ENCODE peak calls at places on chromosome 9, in ten cellular contexts. L, K, C, I, W, Q, J, S, M and O are unnamed samples.

GRCh38 chr9:132998861-132999635 is 20.6 kb downstream of the GFI1B start:
- DNase-seq in L (no peak), K (no peak), C (no peak), I (no peak), W (no peak), Q (no peak), J (no peak), S (no peak), M (no peak), O (no peak)

GRCh38 chr9:129617167-129617566 is 3.7 kb downstream of the C9orf50 start:
- DNase-seq in L (no peak), K (peak), C (peak), I (no peak), W (no peak), Q (peak), J (no peak), S (peak), M (peak), O (peak)

GRCh38 chr9:13450723-13451122 is 171.2 kb upstream of the MPDZ start:
- DNase-seq in L (no peak), K (no peak), C (no peak), I (no peak), W (no peak), Q (no peak), J (no peak), S (peak), M (no peak), O (no peak)

GRCh38 chr9:38082456-38083287 is 13.6 kb upstream of the SHB start:
- DNase-seq in L (no peak), K (no peak), C (no peak), I (no peak), W (no peak), Q (no peak), J (no peak), S (no peak), M (no peak), O (no peak)

GRCh38 chr9:98214811-98215210 is 22.4 kb upstream of the CORO2A start:
- DNase-seq in L (no peak), K (no peak), C (no peak), I (no peak), W (no peak), Q (no peak), J (no peak), S (no peak), M (no peak), O (no peak)

GRCh38 chr9:93960221-93960970 is 5.2 kb upstream of the BARX1 start:
- DNase-seq in L (peak), K (no peak), C (peak), I (no peak), W (no peak), Q (no peak), J (no peak), S (no peak), M (no peak), O (no peak)

GRCh38 chr9:131618071-131618479 is 72.8 kb downstream of the PRRT1B start:
- DNase-seq in L (no peak), K (no peak), C (no peak), I (peak), W (peak), Q (no peak), J (peak), S (peak), M (peak), O (no peak)

GRCh38 chr9:21927752-21928151 is 66.4 kb downstream of the CDKN2A start:
- DNase-seq in L (no peak), K (no peak), C (no peak), I (no peak), W (no peak), Q (no peak), J (no peak), S (no peak), M (no peak), O (no peak)

GRCh38 chr9:114091711-114092110 is 7.4 kb downstream of the KIF12 start:
- DNase-seq in L (no peak), K (no peak), C (no peak), I (no peak), W (no peak), Q (no peak), J (peak), S (no peak), M (no peak), O (no peak)

GRCh38 chr9:31715250-31715649 is 669.2 kb upstream of the ACO1 start:
- DNase-seq in L (no peak), K (no peak), C (no peak), I (no peak), W (no peak), Q (no peak), J (no peak), S (no peak), M (no peak), O (peak)

GRCh38 chr9:130535818-130536521 is 43.4 kb upstream of the FUBP3 start:
- DNase-seq in L (no peak), K (peak), C (peak), I (no peak), W (peak), Q (no peak), J (no peak), S (peak), M (peak), O (peak)

GRCh38 chr9:127987103-127987614 is 6.4 kb upstream of the EEIG1 start:
- DNase-seq in L (no peak), K (peak), C (no peak), I (peak), W (peak), Q (no peak), J (peak), S (peak), M (peak), O (no peak)

GRCh38 chr9:136741885-136742568 is 713 bp downstream of the LCN10 start:
- DNase-seq in L (no peak), K (no peak), C (no peak), I (no peak), W (no peak), Q (no peak), J (no peak), S (no peak), M (no peak), O (no peak)

GRCh38 chr9:107131108-107131799 is 151.8 kb upstream of the RAD23B start:
- DNase-seq in L (no peak), K (no peak), C (no peak), I (no peak), W (no peak), Q (no peak), J (no peak), S (no peak), M (peak), O (no peak)

GRCh38 chr9:6414291-6414690 is 1.3 kb downstream of the UHRF2 start:
- DNase-seq in L (no peak), K (peak), C (no peak), I (no peak), W (no peak), Q (peak), J (no peak), S (peak), M (peak), O (peak)

GRCh38 chr9:132404228-132404881 is 2.3 kb downstream of the TTF1 start:
- DNase-seq in L (no peak), K (peak), C (no peak), I (no peak), W (no peak), Q (peak), J (no peak), S (peak), M (no peak), O (no peak)

GRCh38 chr9:4666042-4666699 is at the start of gene SPATA6L:
- DNase-seq in L (peak), K (peak), C (peak), I (peak), W (peak), Q (no peak), J (peak), S (peak), M (peak), O (peak)

GRCh38 chr9:36543916-36544315 is 28.8 kb upstream of the MELK start:
- DNase-seq in L (no peak), K (peak), C (no peak), I (peak), W (no peak), Q (no peak), J (no peak), S (no peak), M (peak), O (no peak)

GRCh38 chr9:127991017-127991756 is 10.4 kb upstream of the EEIG1 start:
- DNase-seq in L (no peak), K (no peak), C (no peak), I (no peak), W (no peak), Q (no peak), J (peak), S (no peak), M (peak), O (no peak)

GRCh38 chr9:4099961-4100360 is 199.9 kb downstream of the GLIS3 start:
- DNase-seq in L (no peak), K (peak), C (no peak), I (no peak), W (no peak), Q (no peak), J (no peak), S (peak), M (no peak), O (peak)

GRCh38 chr9:2677927-2678889 is 39.1 kb upstream of the KCNV2 start:
- DNase-seq in L (no peak), K (no peak), C (no peak), I (no peak), W (no peak), Q (no peak), J (no peak), S (no peak), M (peak), O (no peak)

GRCh38 chr9:95341262-95342011 is 23.9 kb upstream of the FANCC start:
- DNase-seq in L (no peak), K (peak), C (peak), I (no peak), W (no peak), Q (no peak), J (no peak), S (peak), M (peak), O (peak)

GRCh38 chr9:132090771-132091170 is 11.1 kb upstream of the MED27 start:
- DNase-seq in L (no peak), K (peak), C (no peak), I (no peak), W (no peak), Q (no peak), J (no peak), S (peak), M (peak), O (no peak)

GRCh38 chr9:87141124-87141523 is 193.8 kb upstream of the GAS1 start:
- DNase-seq in L (no peak), K (no peak), C (no peak), I (no peak), W (no peak), Q (no peak), J (no peak), S (no peak), M (no peak), O (no peak)
- H3K4me3 ChIP-seq in L (no peak), K (no peak), C (no peak), I (no peak), W (no peak), Q (no peak), J (no peak), S (no peak), M (no peak), O (no peak)

GRCh38 chr9:126777733-126778132 is 27.1 kb upstream of the ZBTB43 start:
- DNase-seq in L (peak), K (no peak), C (peak), I (no peak), W (no peak), Q (no peak), J (no peak), S (no peak), M (no peak), O (no peak)

GRCh38 chr9:126775926-126776325 is 28.9 kb upstream of the ZBTB43 start:
- DNase-seq in L (no peak), K (no peak), C (no peak), I (no peak), W (no peak), Q (no peak), J (no peak), S (no peak), M (no peak), O (no peak)

DNA sequence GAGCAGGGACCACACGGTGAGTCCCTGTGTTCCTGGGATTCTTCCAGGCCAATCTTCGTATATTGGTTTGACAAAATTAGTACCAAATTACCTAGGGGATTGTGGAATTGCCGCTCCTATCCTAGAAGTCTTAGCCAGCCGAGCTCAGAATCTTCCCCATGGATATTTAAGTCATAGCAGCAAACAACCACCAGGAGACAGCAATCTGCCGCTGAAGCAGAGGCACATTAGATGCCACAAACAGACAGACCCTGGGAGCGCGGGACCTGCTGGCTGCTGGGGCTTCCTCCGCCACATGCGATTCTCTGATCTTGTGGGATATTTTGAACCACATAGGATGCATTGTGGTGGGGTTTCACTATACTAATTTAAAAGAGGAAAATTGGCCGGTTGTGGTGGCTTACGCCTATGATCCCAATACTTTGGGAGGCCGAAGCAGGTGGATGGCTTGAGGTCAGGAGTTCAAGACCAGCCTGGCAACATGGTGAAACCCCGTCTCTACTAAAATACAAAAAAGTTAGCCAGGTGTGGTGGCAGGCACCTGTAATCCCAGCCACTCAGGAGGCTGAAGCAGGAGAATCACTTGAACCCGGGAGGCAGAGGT is 31.7 kb upstream of the ZBTB43 start:
- DNase-seq in L (peak), K (peak), C (peak), I (no peak), W (no peak), Q (no peak), J (no peak), S (peak), M (no peak), O (peak)
- TF ChIP-seq CTCF in L (peak), K (peak), C (peak), I (peak), W (peak), Q (peak), J (no peak), S (peak), M (peak), O (peak)

GRCh38 chr9:70410368-70410767 is 4.1 kb downstream of the KLF9 start:
- DNase-seq in L (no peak), K (peak), C (no peak), I (no peak), W (no peak), Q (no peak), J (no peak), S (peak), M (no peak), O (peak)
- H3K4me3 ChIP-seq in L (no peak), K (peak), C (no peak), I (peak), W (peak), Q (no peak), J (peak), S (peak), M (peak), O (peak)

GRCh38 chr9:72415948-72416347 is 50.9 kb upstream of the ZFAND5 start:
- DNase-seq in L (no peak), K (no peak), C (no peak), I (no peak), W (no peak), Q (no peak), J (no peak), S (no peak), M (no peak), O (no peak)

GRCh38 chr9:72412483-72413040 is 47.6 kb upstream of the ZFAND5 start:
- DNase-seq in L (no peak), K (no peak), C (no peak), I (no peak), W (no peak), Q (no peak), J (no peak), S (no peak), M (no peak), O (no peak)

GRCh38 chr9:72415163-72415562 is 50.2 kb upstream of the ZFAND5 start:
- DNase-seq in L (no peak), K (no peak), C (no peak), I (no peak), W (no peak), Q (no peak), J (no peak), S (no peak), M (no peak), O (no peak)

GRCh38 chr9:72407047-72407446 is 42.0 kb upstream of the ZFAND5 start:
- DNase-seq in L (no peak), K (no peak), C (no peak), I (no peak), W (no peak), Q (no peak), J (no peak), S (no peak), M (peak), O (no peak)

DNA sequence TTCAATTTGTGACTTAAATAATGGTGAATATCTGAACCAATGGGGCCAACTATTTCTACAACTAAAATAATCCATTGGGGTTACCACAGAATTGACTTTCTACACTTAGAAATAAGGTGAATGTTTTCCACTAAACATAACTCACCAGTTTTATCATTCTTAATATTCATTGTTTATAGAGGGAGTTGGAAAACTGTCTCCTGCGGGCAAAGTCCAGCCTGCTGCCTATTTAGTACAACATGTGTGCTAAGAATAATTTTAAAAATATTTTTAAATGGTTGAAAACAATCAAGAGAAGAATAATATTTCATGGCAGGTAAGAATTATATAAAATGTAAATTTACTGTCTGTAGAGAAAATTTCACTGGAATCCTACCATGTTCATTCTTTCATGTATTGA is 45.2 kb upstream of the ZFAND5 start:
- DNase-seq in L (no peak), K (no peak), C (no peak), I (no peak), W (no peak), Q (no peak), J (no peak), S (no peak), M (no peak), O (no peak)
- TF ChIP-seq CTCF in L (no peak), K (no peak), C (no peak), I (no peak), W (no peak), Q (no peak), J (no peak), S (no peak), M (no peak), O (no peak)

GRCh38 chr9:34651286-34651685 is 699 bp upstream of the IL11RA start:
- DNase-seq in L (no peak), K (peak), C (no peak), I (peak), W (peak), Q (no peak), J (no peak), S (peak), M (no peak), O (peak)
- H3K4me3 ChIP-seq in L (peak), K (peak), C (peak), I (peak), W (peak), Q (no peak), J (no peak), S (no peak), M (no peak), O (peak)

DNA sequence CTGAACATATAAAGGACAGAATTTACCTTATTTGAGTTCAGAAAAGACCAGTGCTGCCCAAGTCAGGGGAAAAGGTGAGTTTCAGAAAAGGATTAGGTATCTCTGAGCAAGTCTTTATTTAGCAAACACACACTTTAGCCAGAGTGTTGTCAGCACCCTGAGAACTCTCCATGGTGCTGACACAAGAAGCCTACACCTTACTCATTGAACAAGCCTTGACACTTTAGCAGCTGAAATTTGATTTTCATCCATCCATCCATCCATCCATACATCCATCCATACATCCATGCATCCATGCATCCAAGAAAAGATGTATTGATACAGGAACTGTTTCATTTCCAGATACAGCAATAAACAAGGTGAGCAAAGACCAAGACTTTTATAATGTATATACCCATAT is 311.2 kb downstream of the TRIM32 start:
- DNase-seq in L (no peak), K (peak), C (peak), I (no peak), W (no peak), Q (peak), J (no peak), S (peak), M (peak), O (peak)
- TF ChIP-seq CTCF in L (no peak), K (no peak), C (no peak), I (no peak), W (no peak), Q (no peak), J (no peak), S (no peak), M (no peak), O (no peak)

GRCh38 chr9:17578577-17578910 is 322 bp upstream of the SH3GL2 start:
- DNase-seq in L (no peak), K (no peak), C (no peak), I (no peak), W (no peak), Q (no peak), J (no peak), S (no peak), M (no peak), O (no peak)

GRCh38 chr9:17578911-17579793 is at the start of gene SH3GL2:
- DNase-seq in L (peak), K (peak), C (peak), I (no peak), W (peak), Q (no peak), J (peak), S (peak), M (peak), O (peak)

GRCh38 chr9:17574342-17574741 is 4.5 kb upstream of the SH3GL2 start:
- DNase-seq in L (no peak), K (no peak), C (no peak), I (no peak), W (no peak), Q (no peak), J (no peak), S (no peak), M (no peak), O (no peak)

DNA sequence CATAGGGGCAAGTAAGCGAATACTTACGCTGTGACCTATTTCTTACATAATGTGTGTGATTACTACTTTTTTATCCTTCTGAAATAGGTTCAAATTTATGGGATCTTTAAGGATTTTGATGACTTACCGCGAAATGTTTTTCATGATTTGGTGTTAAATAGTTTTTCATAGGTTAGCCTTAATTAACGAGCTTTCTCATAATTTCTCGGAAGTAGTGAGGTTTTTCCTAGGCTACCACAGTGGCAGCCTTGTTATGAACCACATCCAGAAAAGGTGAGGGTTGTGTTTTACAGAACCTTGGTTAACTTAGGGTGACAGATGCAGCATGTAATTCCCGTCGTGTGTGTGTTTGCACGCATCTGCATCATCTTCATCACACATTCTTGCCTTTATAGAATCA is 1.3 kb downstream of the SH3GL2 start:
- DNase-seq in L (no peak), K (no peak), C (no peak), I (no peak), W (no peak), Q (no peak), J (no peak), S (no peak), M (no peak), O (no peak)
- H3K4me3 ChIP-seq in L (no peak), K (no peak), C (peak), I (no peak), W (no peak), Q (no peak), J (no peak), S (no peak), M (no peak), O (no peak)

GRCh38 chr9:116039893-116040292 is 113.7 kb upstream of the PAPPA start:
- DNase-seq in L (no peak), K (no peak), C (no peak), I (no peak), W (no peak), Q (no peak), J (no peak), S (no peak), M (peak), O (no peak)
- TF ChIP-seq CTCF in L (no peak), K (no peak), C (no peak), I (no peak), W (no peak), Q (no peak), J (no peak), S (no peak), M (no peak), O (no peak)

GRCh38 chr9:29882767-29883166 is 2309.5 kb upstream of the C9orf72 start:
- DNase-seq in L (no peak), K (no peak), C (no peak), I (no peak), W (no peak), Q (no peak), J (no peak), S (no peak), M (no peak), O (no peak)
- H3K4me3 ChIP-seq in L (no peak), K (no peak), C (no peak), I (no peak), W (no peak), Q (no peak), J (no peak), S (no peak), M (no peak), O (no peak)